ENCODE peak calls at places on chromosome 5, in nine cellular contexts. N is right atrium auricular region, G is SK-N-SH, K is lower leg skin, D is prostate gland, S is foreskin fibroblast, L is cardiac muscle cell, I is uterus, E is A549. F is an unnamed sample.

GRCh38 chr5:178416919-178417318 is 173.3 kb downstream of the COL23A1 start:
- DNase-seq in N (no peak), D (no peak), E (peak; percentile 23), L (peak; percentile 53), I (no peak), S (no peak), K (no peak), G (peak; percentile 31), F (no peak)

GRCh38 chr5:174324680-174325079 is 279.2 kb downstream of the NSG2 start:
- DNase-seq in G (no peak), I (no peak), K (no peak), E (no peak), D (no peak), S (no peak), L (peak; percentile 27), N (no peak), F (no peak)

GRCh38 chr5:19927919-19928318 is 60.1 kb downstream of the CDH18 start:
- DNase-seq in L (no peak), K (no peak), D (no peak), S (peak; percentile 50), N (no peak), G (peak; percentile 4), I (no peak), E (no peak), F (no peak)

GRCh38 chr5:125153231-125153630 is 406.8 kb upstream of the ZNF608 start:
- DNase-seq in G (no peak), N (no peak), D (no peak), I (no peak), L (no peak), E (no peak), S (no peak), K (no peak), F (no peak)

GRCh38 chr5:148620696-148621095 is 33.6 kb downstream of the HTR4 start:
- DNase-seq in K (no peak), I (no peak), D (no peak), S (no peak), G (no peak), L (no peak), E (no peak), N (no peak), F (no peak)

GRCh38 chr5:119453045-119453383 is 717 bp downstream of the HSD17B4 start:
- DNase-seq in K (no peak), E (peak; percentile 14), N (peak; percentile 66), G (peak; percentile 36), D (peak; percentile 27), S (peak; percentile 50), L (peak; percentile 56), I (peak; percentile 30), F (no peak)

GRCh38 chr5:17951392-17952169 is 317.3 kb downstream of the TAF11L14 start:
- DNase-seq in K (no peak), S (no peak), E (peak; percentile 52), G (no peak), D (peak; percentile 30), L (no peak), I (no peak), N (no peak), F (no peak)

GRCh38 chr5:8270246-8270645 is 401.3 kb downstream of the MTRR start:
- DNase-seq in I (no peak), N (no peak), K (no peak), S (peak; percentile 9), L (no peak), D (no peak), G (no peak), E (no peak), F (no peak)

GRCh38 chr5:14165375-14166091 is 22.4 kb downstream of the TRIO start:
- DNase-seq in K (no peak), I (no peak), D (no peak), G (no peak), L (peak; percentile 61), S (peak; percentile 74), N (no peak), E (peak; percentile 90), F (peak; percentile 67)

GRCh38 chr5:152853361-152853760 is 448.3 kb upstream of the NMUR2 start:
- DNase-seq in I (no peak), K (no peak), G (no peak), E (no peak), D (no peak), S (no peak), L (no peak), N (no peak), F (no peak)

GRCh38 chr5:135578685-135579341 is at the start of gene CXCL14:
- DNase-seq in D (peak; percentile 15), S (peak; percentile 89), L (peak; percentile 88), I (no peak), K (peak; percentile 84), E (no peak), N (no peak), G (no peak), F (peak; percentile 68)

GRCh38 chr5:169160405-169160901 is 140.5 kb downstream of the SLIT3 start:
- DNase-seq in S (peak; percentile 54), D (no peak), I (peak; percentile 61), N (peak; percentile 64), G (no peak), K (no peak), E (peak; percentile 46), L (peak; percentile 75), F (no peak)

DNA sequence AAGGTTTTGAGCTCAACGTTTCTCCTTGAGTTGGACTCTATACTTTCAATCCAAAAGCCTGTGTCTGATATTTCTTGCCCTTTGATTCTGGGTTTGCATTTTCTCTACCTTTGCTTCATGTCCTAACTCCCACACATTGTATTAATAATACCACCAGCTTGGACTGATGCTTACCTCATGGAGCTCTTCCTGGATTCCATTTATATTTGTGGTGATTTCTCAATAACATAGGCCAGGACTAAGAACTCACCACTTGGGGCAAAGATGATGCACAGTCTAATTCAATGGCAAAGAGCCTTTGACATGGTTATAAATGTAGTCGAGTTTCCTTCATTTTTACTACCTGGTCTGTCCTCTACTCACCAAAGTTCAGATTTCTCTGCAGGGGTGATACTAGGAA is 27.5 kb upstream of the EFNA5 start:
- DNase-seq in G (no peak), K (no peak), N (no peak), E (no peak), I (no peak), L (no peak), S (peak; percentile 77), D (no peak), F (peak; percentile 62)
- H3K4me3 ChIP-seq in G (no peak overlapping the region), K (no peak overlapping the region), N (no peak overlapping the region), E (no peak overlapping the region), I (no peak overlapping the region), L (no peak overlapping the region), S (no peak overlapping the region), D (no peak overlapping the region), F (no peak overlapping the region)

DNA sequence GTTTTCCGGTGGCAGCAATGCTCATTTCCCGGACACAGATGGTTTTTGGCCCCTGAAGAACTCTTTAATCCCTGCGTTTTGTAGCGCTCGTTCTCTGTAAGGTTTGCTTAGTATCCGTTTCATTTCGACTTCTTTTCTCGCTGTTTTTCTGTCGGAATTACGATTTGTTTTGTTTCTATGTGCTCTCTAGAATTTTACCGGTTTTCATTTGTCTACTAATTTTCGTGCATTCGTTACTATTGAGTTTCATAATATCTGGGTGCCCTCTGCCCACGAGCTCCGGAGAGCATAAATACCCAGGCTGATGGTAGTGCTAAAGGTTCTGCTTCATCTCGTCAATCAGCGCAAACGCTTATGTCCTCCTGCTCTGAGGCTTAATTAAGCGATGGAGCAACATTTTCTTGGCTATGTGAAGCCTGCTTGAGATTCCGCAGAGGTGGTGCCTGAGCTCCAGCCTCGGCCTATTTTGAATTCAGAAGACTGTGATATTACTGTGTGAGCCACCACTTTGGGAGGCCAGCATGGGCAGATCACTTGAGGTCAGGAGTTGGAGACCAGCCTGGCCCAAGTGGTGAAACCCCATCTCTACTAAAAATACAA is 44.9 kb downstream of the ANXA2R start:
- DNase-seq in S (peak; percentile 56), D (no peak), G (no peak), E (no peak), I (no peak), N (no peak), K (no peak), L (peak; percentile 66), F (no peak)
- TF ChIP-seq CTCF in S (no peak), D (no peak), G (peak; percentile 1), E (peak; percentile 7), I (no peak), N (no peak), K (no peak), L (no peak), F (no peak)

GRCh38 chr5:72509401-72509800 is 2.2 kb upstream of the ZNF366 start:
- DNase-seq in K (no peak), S (no peak), N (peak; percentile 88), D (no peak), I (no peak), L (no peak), E (no peak), G (no peak), F (no peak)

GRCh38 chr5:72507360-72508238 is at the start of gene ZNF366:
- DNase-seq in G (no peak), K (no peak), I (no peak), D (no peak), L (no peak), N (no peak), S (no peak), E (no peak), F (no peak)

GRCh38 chr5:72506150-72506549 is 1.1 kb downstream of the ZNF366 start:
- DNase-seq in S (no peak), D (no peak), G (no peak), E (no peak), L (no peak), K (no peak), N (no peak), I (no peak), F (no peak)

GRCh38 chr5:72510610-72511121 is 3.5 kb upstream of the ZNF366 start:
- DNase-seq in D (no peak), N (peak; percentile 76), S (peak; percentile 58), I (peak; percentile 38), E (no peak), G (no peak), K (no peak), L (peak; percentile 59), F (peak; percentile 63)

DNA sequence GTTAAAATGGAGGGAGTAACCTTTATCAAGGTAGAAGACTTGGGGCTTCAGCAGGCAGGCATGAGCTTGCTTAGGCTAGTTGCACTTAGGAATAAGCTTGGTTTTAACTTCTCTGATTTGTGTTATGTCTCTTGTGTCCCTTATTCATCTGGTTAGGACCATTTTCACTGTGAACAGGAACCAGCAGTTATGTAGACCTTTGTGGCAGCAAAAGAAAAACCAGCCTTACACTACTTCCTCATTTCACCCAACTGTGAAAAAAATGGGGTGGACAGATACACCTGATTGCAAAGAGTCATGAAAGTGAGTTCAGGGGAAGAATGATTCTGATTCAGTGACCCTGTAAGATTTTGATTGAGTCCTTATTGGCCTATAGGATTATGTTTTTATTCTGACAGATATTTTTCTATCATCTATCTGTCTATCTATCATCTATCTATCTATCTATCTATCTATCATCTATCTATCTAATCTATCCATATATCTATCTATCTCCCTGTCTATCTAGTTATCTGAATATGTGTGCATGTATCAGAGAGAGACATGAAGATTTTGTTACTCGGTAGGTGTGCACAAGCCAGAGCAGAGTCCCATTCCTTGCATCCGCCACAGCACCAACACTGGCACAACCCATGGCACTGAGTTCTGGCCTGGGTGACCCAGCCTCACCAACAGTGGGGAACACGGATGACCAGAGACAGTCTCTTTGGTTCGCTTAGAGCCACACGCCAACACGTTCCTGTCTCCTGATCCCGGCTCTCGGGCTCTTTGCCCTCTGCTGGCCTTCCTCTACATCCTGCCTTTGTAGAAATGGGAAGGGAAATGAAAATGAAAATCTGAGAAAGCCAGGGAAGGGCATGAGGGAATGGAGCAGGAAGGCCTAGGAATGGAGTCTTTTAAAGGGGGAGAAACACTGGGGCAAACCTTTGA is 1.3 kb upstream of the ZNF366 start:
- DNase-seq in D (no peak), I (no peak), G (no peak), N (no peak), E (no peak), S (no peak), K (no peak), L (no peak), F (no peak)
- H3K4me3 ChIP-seq in D (no peak overlapping the region), I (no peak overlapping the region), G (no peak overlapping the region), N (no peak overlapping the region), E (no peak overlapping the region), S (no peak overlapping the region), K (no peak overlapping the region), L (no peak overlapping the region), F (no peak overlapping the region)

GRCh38 chr5:78920604-78921003 is 64.5 kb downstream of the ARSB start:
- DNase-seq in G (peak; percentile 37), L (peak; percentile 52), I (no peak), D (no peak), E (peak; percentile 44), S (peak; percentile 65), K (no peak), N (no peak), F (no peak)
- TF ChIP-seq CTCF in G (peak; percentile 49), L (peak; percentile 36), I (peak; percentile 36), D (no peak), E (peak; percentile 28), S (peak; percentile 65), K (no peak), N (no peak), F (peak; percentile 56)